ENCODE peak calls at places on chromosome 14, in five cellular contexts. D is testis, A is SK-N-SH, B is OCI-LY7, X is ovary. N is an unnamed sample.

GRCh38 chr14:47919994-47920393 is 244.6 kb upstream of the MDGA2 start:
- DNase-seq in B (no peak), D (no peak), A (no peak), X (no peak), N (no peak)

GRCh38 chr14:88452231-88452630 is 66.8 kb downstream of the SPATA7 start:
- DNase-seq in D (no peak), A (no peak), X (no peak), B (no peak), N (no peak)

GRCh38 chr14:101844219-101844618 is 82.7 kb downstream of the PPP2R5C start:
- DNase-seq in D (no peak), A (no peak), X (no peak), B (peak), N (no peak)

GRCh38 chr14:54349713-54350112 is 47.1 kb upstream of the CDKN3 start:
- DNase-seq in X (no peak), D (no peak), A (no peak), B (no peak), N (no peak)

GRCh38 chr14:102923201-102923919 is 897 bp downstream of the AMN start:
- DNase-seq in D (no peak), A (no peak), B (no peak), X (no peak), N (no peak)

GRCh38 chr14:32473476-32473875 is 144.4 kb downstream of the AKAP6 start:
- DNase-seq in A (no peak), B (no peak), D (peak), X (peak), N (no peak)

GRCh38 chr14:33026850-33027420 is 88.3 kb downstream of the NPAS3 start:
- DNase-seq in D (no peak), A (no peak), X (peak), B (no peak), N (no peak)

GRCh38 chr14:76090611-76091010 is 61.1 kb upstream of the GPATCH2L start:
- DNase-seq in D (peak), X (no peak), A (no peak), B (no peak), N (no peak)

GRCh38 chr14:92637228-92637627 is 111.2 kb downstream of the LGMN start:
- DNase-seq in X (no peak), B (no peak), A (no peak), D (no peak), N (no peak)

GRCh38 chr14:104445832-104446381 is 133.7 kb upstream of the C14orf180 start:
- DNase-seq in A (no peak), D (no peak), B (no peak), X (no peak), N (no peak)

GRCh38 chr14:33567736-33568124 is 383.1 kb downstream of the EGLN3 start:
- DNase-seq in B (no peak), A (no peak), D (no peak), X (no peak), N (no peak)

GRCh38 chr14:49134940-49135339 is 451.2 kb downstream of the RPS29 start:
- DNase-seq in D (no peak), A (peak), B (peak), X (peak), N (peak)

GRCh38 chr14:69664190-69664742 is 52.9 kb downstream of the SUSD6 start:
- DNase-seq in D (no peak), A (no peak), X (no peak), B (no peak), N (no peak)

GRCh38 chr14:54191846-54192245 is 205.0 kb upstream of the CDKN3 start:
- DNase-seq in X (no peak), A (no peak), D (no peak), B (no peak), N (no peak)

GRCh38 chr14:85529803-85530574 is at the start of gene FLRT2:
- DNase-seq in X (peak), A (no peak), B (no peak), D (peak), N (peak)

GRCh38 chr14:58690801-58691516 is 53.2 kb downstream of the DACT1 start:
- DNase-seq in X (no peak), D (no peak), A (no peak), B (no peak), N (no peak)

GRCh38 chr14:102096569-102097188 is 9.8 kb upstream of the HSP90AA1 start:
- DNase-seq in D (peak), A (peak), B (peak), X (peak), N (peak)

GRCh38 chr14:100654814-100655795 is 67.9 kb upstream of the BEGAIN start:
- DNase-seq in B (no peak), A (peak), D (peak), X (peak), N (no peak)

GRCh38 chr14:74140374-74140850 is 55.7 kb downstream of the LIN52 start:
- DNase-seq in B (peak), D (peak), X (no peak), A (peak), N (peak)

GRCh38 chr14:58749066-58749669 is 111.4 kb downstream of the DACT1 start:
- DNase-seq in D (no peak), A (no peak), X (no peak), B (no peak), N (peak)

GRCh38 chr14:79585845-79586244 is 625.5 kb downstream of the DIO2 start:
- DNase-seq in A (no peak), D (no peak), X (no peak), B (no peak), N (no peak)
- H3K27ac ChIP-seq in A (no peak), D (no peak), X (no peak), B (no peak), N (no peak)

GRCh38 chr14:55353686-55354467 is 57.8 kb downstream of the ATG14 start:
- DNase-seq in D (no peak), X (no peak), A (no peak), B (no peak), N (no peak)
- H3K27ac ChIP-seq in D (no peak), X (no peak), A (no peak), B (no peak), N (no peak)

GRCh38 chr14:61125314-61126082 is 144.5 kb downstream of the SLC38A6 start:
- DNase-seq in B (no peak), A (no peak), X (no peak), D (no peak), N (no peak)

GRCh38 chr14:61120576-61120975 is 139.5 kb downstream of the SLC38A6 start:
- DNase-seq in X (no peak), A (no peak), D (no peak), B (no peak), N (no peak)

GRCh38 chr14:61119006-61119405 is 138.0 kb downstream of the SLC38A6 start:
- DNase-seq in B (no peak), A (no peak), D (no peak), X (no peak), N (no peak)

GRCh38 chr14:61122862-61123261 is 141.8 kb downstream of the SLC38A6 start:
- DNase-seq in B (no peak), X (no peak), D (no peak), A (no peak), N (no peak)

DNA sequence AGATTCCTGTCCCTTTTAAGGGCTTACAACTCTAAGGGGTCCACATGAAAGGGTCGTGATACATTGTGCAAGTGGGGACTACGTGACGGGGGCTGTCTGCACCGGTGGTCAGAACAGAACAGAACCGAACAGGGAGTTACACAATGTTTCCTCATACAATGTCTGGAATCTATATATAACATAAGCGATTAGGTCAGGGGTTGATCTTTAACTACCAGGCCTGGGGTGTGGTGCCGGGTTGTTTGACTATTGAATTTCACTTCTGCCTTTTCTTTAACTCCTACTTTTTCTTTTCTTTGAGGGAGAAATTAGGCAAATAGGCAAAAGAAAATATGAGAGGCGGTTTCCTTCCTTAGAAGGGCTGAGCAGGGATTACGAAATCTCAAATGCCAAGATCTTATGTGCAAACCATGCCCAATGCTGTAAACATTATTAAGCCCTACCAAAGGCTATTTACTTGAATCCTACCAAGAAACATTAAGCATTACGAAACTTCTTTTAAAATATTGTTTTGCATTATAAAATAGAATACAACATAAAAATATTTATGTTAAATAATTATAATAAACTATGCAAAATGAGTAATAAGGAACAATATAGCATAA is 140.3 kb downstream of the SLC38A6 start:
- DNase-seq in D (no peak), B (no peak), A (no peak), X (no peak), N (no peak)
- H3K27ac ChIP-seq in D (no peak), B (no peak), A (no peak), X (no peak), N (no peak)

GRCh38 chr14:38431156-38431555 is 175.3 kb upstream of the CLEC14A start:
- DNase-seq in D (no peak), B (no peak), A (no peak), X (no peak), N (no peak)
- H3K27ac ChIP-seq in D (no peak), B (no peak), A (no peak), X (no peak), N (no peak)

GRCh38 chr14:68342216-68342615 is 450.7 kb downstream of the ZFP36L1 start:
- DNase-seq in X (no peak), D (no peak), B (no peak), A (no peak), N (no peak)
- H3K27ac ChIP-seq in X (no peak), D (no peak), B (peak), A (no peak), N (no peak)

GRCh38 chr14:62934439-62934838 is 110.8 kb downstream of the KCNH5 start:
- DNase-seq in D (no peak), B (no peak), X (no peak), A (no peak), N (no peak)
- H3K27ac ChIP-seq in D (no peak), B (no peak), X (no peak), A (no peak), N (no peak)

GRCh38 chr14:60645191-60645590 is 4.1 kb downstream of the SIX1 start:
- DNase-seq in X (no peak), D (no peak), B (no peak), A (no peak), N (no peak)

GRCh38 chr14:60647837-60648168 is 1.5 kb downstream of the SIX1 start:
- DNase-seq in A (no peak), B (no peak), D (no peak), X (no peak), N (no peak)

GRCh38 chr14:60647081-60647836 is 2.0 kb downstream of the SIX1 start:
- DNase-seq in A (no peak), D (no peak), X (no peak), B (no peak), N (no peak)

GRCh38 chr14:60648169-60648933 is 926 bp downstream of the SIX1 start:
- DNase-seq in A (peak), X (no peak), B (no peak), D (no peak), N (no peak)

DNA sequence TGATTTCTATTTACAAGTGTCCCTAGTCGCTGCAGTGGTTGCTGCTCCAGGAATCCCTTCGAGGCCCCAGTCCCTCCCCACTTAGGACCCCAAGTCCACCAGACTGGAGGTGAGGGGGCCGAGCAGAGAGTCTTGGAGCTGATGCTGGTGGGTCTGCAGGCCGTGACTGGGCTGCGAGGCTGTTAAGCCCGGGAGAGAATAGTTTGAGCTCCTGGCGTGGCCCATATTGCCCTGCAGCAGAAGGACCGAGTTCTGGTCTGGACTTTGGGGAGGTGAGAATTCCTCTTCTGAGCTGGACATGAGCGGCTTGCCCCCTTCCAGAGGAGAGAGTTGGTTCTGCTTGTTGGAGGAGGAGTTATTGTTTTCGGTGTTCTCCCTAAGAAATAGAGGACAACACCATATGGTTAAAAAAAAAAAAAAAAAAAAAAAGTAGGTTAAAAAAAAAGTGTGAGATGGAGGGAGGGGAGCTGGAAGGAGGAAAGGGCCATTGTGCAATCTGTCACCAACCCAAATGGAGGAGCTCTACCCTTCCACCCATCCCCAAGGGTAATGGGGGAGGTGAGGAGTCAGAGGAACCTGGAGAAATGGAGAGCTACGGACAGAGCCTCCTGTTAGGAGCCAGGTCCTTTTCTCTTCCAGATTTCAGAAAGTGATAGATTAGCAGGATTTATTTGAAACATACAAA is 2.9 kb downstream of the SIX1 start:
- DNase-seq in D (no peak), X (no peak), A (no peak), B (no peak), N (no peak)
- H3K27ac ChIP-seq in D (no peak), X (no peak), A (peak), B (no peak), N (no peak)

N was measured in adrenal gland.